ENCODE peak calls at places on chromosomes 16 and 17, in six cellular contexts. E, U, N, C, J and F are unnamed samples.

GRCh38 chr17:27946521-27946920 is 53.4 kb upstream of the LYRM9 start:
- DNase-seq in N (no peak), J (no peak), E (no peak), C (no peak), U (no peak), F (no peak)

GRCh38 chr16:814974-815373 is 14.4 kb upstream of the GNG13 start:
- DNase-seq in J (peak), U (peak), N (no peak), E (no peak), C (no peak), F (no peak)

GRCh38 chr17:45307290-45308015 is 9.4 kb downstream of the MAP3K14 start:
- DNase-seq in N (no peak), C (peak), U (peak), E (no peak), J (peak), F (peak)

GRCh38 chr16:14634389-14634725 is 1.6 kb downstream of the BFAR start:
- DNase-seq in E (no peak), J (no peak), C (no peak), N (no peak), U (no peak), F (no peak)

GRCh38 chr17:20063665-20064648 is 54.8 kb downstream of the SPECC1 start:
- DNase-seq in E (no peak), J (peak), U (peak), C (peak), N (no peak), F (peak)

GRCh38 chr17:80063815-80064585 is 27.6 kb downstream of the CCDC40 start:
- DNase-seq in J (peak), E (no peak), C (peak), N (no peak), U (peak), F (no peak)

GRCh38 chr17:76523084-76524037 is 14.1 kb downstream of the CYGB start:
- DNase-seq in U (peak), J (peak), C (no peak), N (peak), E (peak), F (no peak)

GRCh38 chr16:67198238-67198734 is 645 bp upstream of the ELMO3 start:
- DNase-seq in C (peak), N (no peak), J (peak), E (no peak), U (no peak), F (no peak)

GRCh38 chr17:2906907-2907306 is 110.7 kb downstream of the RAP1GAP2 start:
- DNase-seq in U (no peak), C (no peak), N (no peak), J (no peak), E (no peak), F (no peak)

GRCh38 chr16:63714876-63715275 is 1407.0 kb downstream of the CDH11 start:
- DNase-seq in C (no peak), E (no peak), U (no peak), J (no peak), N (no peak), F (no peak)

GRCh38 chr17:82449136-82449882 is 1.2 kb downstream of the CYBC1 start:
- DNase-seq in U (no peak), C (no peak), E (peak), J (no peak), N (peak), F (no peak)

GRCh38 chr16:85699628-85700027 is 10.9 kb upstream of the GINS2 start:
- DNase-seq in U (no peak), E (no peak), C (no peak), J (peak), N (no peak), F (no peak)

GRCh38 chr17:38606646-38607611 is 1.2 kb upstream of the SRCIN1 start:
- DNase-seq in U (no peak), N (no peak), J (no peak), E (no peak), C (no peak), F (no peak)

GRCh38 chr17:1965556-1966273 is 59.4 kb downstream of the RTN4RL1 start:
- DNase-seq in E (no peak), J (peak), U (peak), C (no peak), N (no peak), F (no peak)

GRCh38 chr16:24776486-24777220 is 47.2 kb downstream of the TNRC6A start:
- DNase-seq in N (no peak), E (no peak), J (no peak), C (peak), U (no peak), F (no peak)

GRCh38 chr17:74545456-74546230 is at the start of gene CD300C:
- DNase-seq in N (no peak), E (no peak), J (no peak), U (no peak), C (no peak), F (no peak)

GRCh38 chr16:87548086-87548485 is 54.2 kb upstream of the JPH3 start:
- DNase-seq in C (no peak), E (no peak), N (no peak), U (no peak), J (no peak), F (no peak)

GRCh38 chr16:15653227-15653626 is 3.2 kb downstream of the NDE1 start:
- DNase-seq in U (no peak), C (peak), J (peak), N (no peak), E (no peak), F (peak)

GRCh38 chr17:29246638-29247037 is at the start of gene CRYBA1:
- DNase-seq in J (peak), U (no peak), C (no peak), E (no peak), N (no peak), F (no peak)

GRCh38 chr17:74892013-74892841 is 1.2 kb downstream of the FADS6 start:
- DNase-seq in J (no peak), C (no peak), U (no peak), N (no peak), E (no peak), F (no peak)